ENCODE peak calls at places on chromosomes 5 and 9, in four cellular contexts. One of them, this sample, is unnamed.

GRCh38 chr5:43661102-43661501 is 58.1 kb downstream of the NNT start:
- DNase-seq in GM10248: no peak
- DNase-seq in fibroblast of pulmonary artery: peak; percentile 69
- DNase-seq in Right ventricle myocardium superior: no peak
- DNase-seq in this sample: no peak

GRCh38 chr5:83321656-83322055 is 149.9 kb upstream of the VCAN start:
- DNase-seq in GM10248: no peak
- DNase-seq in fibroblast of pulmonary artery: peak; percentile 39
- DNase-seq in Right ventricle myocardium superior: no peak
- DNase-seq in this sample: no peak

GRCh38 chr5:62144395-62145022 is 161.5 kb upstream of the KIF2A start:
- DNase-seq in GM10248: no peak
- DNase-seq in fibroblast of pulmonary artery: no peak
- DNase-seq in Right ventricle myocardium superior: no peak
- DNase-seq in this sample: no peak

GRCh38 chr9:137977572-137978261 is 100.1 kb downstream of the CACNA1B start:
- DNase-seq in GM10248: no peak
- DNase-seq in fibroblast of pulmonary artery: no peak
- DNase-seq in Right ventricle myocardium superior: peak; percentile 22
- DNase-seq in this sample: no peak

GRCh38 chr9:81389569-81389993 is 299.8 kb downstream of the TLE1 start:
- DNase-seq in GM10248: no peak
- DNase-seq in fibroblast of pulmonary artery: peak; percentile 98
- DNase-seq in Right ventricle myocardium superior: peak; percentile 47
- DNase-seq in this sample: peak; percentile 97

GRCh38 chr5:17094830-17095229 is 122.6 kb upstream of the BASP1 start:
- DNase-seq in GM10248: no peak
- DNase-seq in fibroblast of pulmonary artery: peak; percentile 26
- DNase-seq in Right ventricle myocardium superior: no peak
- DNase-seq in this sample: no peak

GRCh38 chr5:125026900-125027731 is 280.7 kb upstream of the ZNF608 start:
- DNase-seq in GM10248: no peak
- DNase-seq in fibroblast of pulmonary artery: peak; percentile 61
- DNase-seq in Right ventricle myocardium superior: no peak
- DNase-seq in this sample: peak; percentile 47

GRCh38 chr9:84315278-84315877 is 25.2 kb downstream of the SLC28A3 start:
- DNase-seq in GM10248: peak; percentile 59
- DNase-seq in fibroblast of pulmonary artery: peak; percentile 76
- DNase-seq in Right ventricle myocardium superior: peak; percentile 58
- DNase-seq in this sample: no peak

GRCh38 chr5:2509527-2509926 is 241.9 kb downstream of the IRX2 start:
- DNase-seq in GM10248: no peak
- DNase-seq in fibroblast of pulmonary artery: no peak
- DNase-seq in Right ventricle myocardium superior: no peak
- DNase-seq in this sample: no peak

GRCh38 chr9:120692901-120693573 is 21.2 kb downstream of the MEGF9 start:
- DNase-seq in GM10248: no peak
- DNase-seq in fibroblast of pulmonary artery: peak; percentile 41
- DNase-seq in Right ventricle myocardium superior: no peak
- DNase-seq in this sample: peak; percentile 66

GRCh38 chr5:66337827-66338226 is 193.7 kb downstream of the SREK1 start:
- DNase-seq in GM10248: no peak
- DNase-seq in fibroblast of pulmonary artery: no peak
- DNase-seq in Right ventricle myocardium superior: no peak
- DNase-seq in this sample: no peak

GRCh38 chr9:14515564-14516198 is 177.6 kb downstream of the ZDHHC21 start:
- DNase-seq in GM10248: no peak
- DNase-seq in fibroblast of pulmonary artery: no peak
- DNase-seq in Right ventricle myocardium superior: no peak
- DNase-seq in this sample: peak; percentile 20

GRCh38 chr5:158727108-158727507 is 372.6 kb downstream of the EBF1 start:
- DNase-seq in GM10248: no peak
- DNase-seq in fibroblast of pulmonary artery: no peak
- DNase-seq in Right ventricle myocardium superior: no peak
- DNase-seq in this sample: no peak

GRCh38 chr9:98805506-98806272 is 1.8 kb upstream of the GALNT12 start:
- DNase-seq in GM10248: no peak
- DNase-seq in fibroblast of pulmonary artery: peak; percentile 86
- DNase-seq in Right ventricle myocardium superior: no peak
- DNase-seq in this sample: peak; percentile 53

GRCh38 chr9:90642570-90643539 is at the start of gene DIRAS2:
- DNase-seq in GM10248: peak; percentile 25
- DNase-seq in fibroblast of pulmonary artery: peak; percentile 54
- DNase-seq in Right ventricle myocardium superior: peak; percentile 55
- DNase-seq in this sample: peak; percentile 8

GRCh38 chr9:92044945-92045344 is 70.3 kb downstream of the SPTLC1 start:
- DNase-seq in GM10248: no peak
- DNase-seq in fibroblast of pulmonary artery: no peak
- DNase-seq in Right ventricle myocardium superior: no peak
- DNase-seq in this sample: no peak

GRCh38 chr5:71778678-71779276 is 59.7 kb downstream of the CARTPT start:
- DNase-seq in GM10248: no peak
- DNase-seq in fibroblast of pulmonary artery: peak; percentile 36
- DNase-seq in Right ventricle myocardium superior: no peak
- DNase-seq in this sample: no peak

GRCh38 chr5:14156611-14157493 is 13.7 kb downstream of the TRIO start:
- DNase-seq in GM10248: peak; percentile 64
- DNase-seq in fibroblast of pulmonary artery: peak; percentile 94
- DNase-seq in Right ventricle myocardium superior: no peak
- DNase-seq in this sample: peak; percentile 97

GRCh38 chr5:98096155-98096554 is 677.3 kb upstream of the RGMB start:
- DNase-seq in GM10248: no peak
- DNase-seq in fibroblast of pulmonary artery: peak; percentile 72
- DNase-seq in Right ventricle myocardium superior: no peak
- DNase-seq in this sample: peak; percentile 60

GRCh38 chr5:75885849-75886596 is 168.8 kb upstream of the POC5 start:
- DNase-seq in GM10248: peak; percentile 11
- DNase-seq in fibroblast of pulmonary artery: no peak
- DNase-seq in Right ventricle myocardium superior: no peak
- DNase-seq in this sample: no peak

GRCh38 chr9:137612741-137613142 is 6.1 kb upstream of the EHMT1 start:
- DNase-seq in GM10248: no peak
- DNase-seq in fibroblast of pulmonary artery: no peak
- DNase-seq in Right ventricle myocardium superior: no peak
- DNase-seq in this sample: no peak

GRCh38 chr9:93598647-93599241 is 22.4 kb downstream of the PHF2 start:
- DNase-seq in GM10248: no peak
- DNase-seq in fibroblast of pulmonary artery: peak; percentile 42
- DNase-seq in Right ventricle myocardium superior: no peak
- DNase-seq in this sample: no peak

GRCh38 chr5:1500411-1501091 is 23.2 kb downstream of the LPCAT1 start:
- DNase-seq in GM10248: no peak
- DNase-seq in fibroblast of pulmonary artery: peak; percentile 50
- DNase-seq in Right ventricle myocardium superior: peak; percentile 88
- DNase-seq in this sample: no peak

This sample was measured in skeletal muscle cell.